ENCODE peak calls at places on chromosomes 6 and 20, in four cellular contexts. N is endothelial cell, U is HTR-8/SVneo, J is lower lobe of right lung. F is an unnamed sample.
A peak's percentile ranks its signal among the peaks of the same experiment; 100 is the strongest.

GRCh38 chr20:44074252-44075151 is 112.5 kb downstream of the JPH2 start:
- DNase-seq in N (no peak), U (no peak), J (no peak), F (peak; percentile 41)

GRCh38 chr6:52834481-52834880 is 6.1 kb downstream of the GSTA5 start:
- DNase-seq in N (no peak), U (no peak), J (no peak), F (no peak)

GRCh38 chr6:34813028-34813742 is 21.3 kb downstream of the BLTP3A start:
- DNase-seq in N (no peak), U (no peak), J (no peak), F (no peak)

GRCh38 chr6:24273471-24273870 is 84.4 kb downstream of the DCDC2 start:
- DNase-seq in N (no peak), U (peak; percentile 12), J (no peak), F (no peak)

GRCh38 chr6:139153876-139154275 is 19.0 kb downstream of the HECA start:
- DNase-seq in N (no peak), U (no peak), J (no peak), F (no peak)

GRCh38 chr6:9250852-9251251 is 815.5 kb upstream of the SLC35B3 start:
- DNase-seq in N (peak; percentile 53), U (peak; percentile 41), J (no peak), F (no peak)

GRCh38 chr6:151387581-151387980 is 3.8 kb downstream of the ZBTB2 start:
- DNase-seq in N (no peak), U (no peak), J (no peak), F (no peak)

GRCh38 chr6:169345198-169345597 is 91.6 kb upstream of the THBS2 start:
- DNase-seq in N (no peak), U (no peak), J (no peak), F (no peak)

GRCh38 chr20:53413188-53413631 is 180.4 kb downstream of the ZNF217 start:
- DNase-seq in N (peak; percentile 52), U (peak; percentile 42), J (peak; percentile 58), F (no peak)

GRCh38 chr6:123848347-123848746 is 44.7 kb downstream of the NKAIN2 start:
- DNase-seq in N (no peak), U (no peak), J (no peak), F (no peak)

GRCh38 chr6:151729829-151730495 is 77.5 kb upstream of the ESR1 start:
- DNase-seq in N (no peak), U (no peak), J (no peak), F (no peak)

GRCh38 chr6:4728949-4729348 is 47.3 kb upstream of the CDYL start:
- DNase-seq in N (no peak), U (no peak), J (no peak), F (no peak)

GRCh38 chr6:119738425-119738824 is 388.9 kb upstream of the MAN1A1 start:
- DNase-seq in N (no peak), U (no peak), J (no peak), F (no peak)

GRCh38 chr20:1622450-1622849 is 2.6 kb upstream of the SIRPB1 start:
- DNase-seq in N (no peak), U (no peak), J (no peak), F (no peak)

GRCh38 chr6:28488916-28489365 is 26.7 kb downstream of the GPX6 start:
- DNase-seq in N (peak; percentile 61), U (peak; percentile 28), J (no peak), F (no peak)

GRCh38 chr20:20241966-20242365 is 125.9 kb upstream of the INSM1 start:
- DNase-seq in N (no peak), U (no peak), J (no peak), F (no peak)

GRCh38 chr20:48761023-48761785 is 66.6 kb downstream of the PREX1 start:
- DNase-seq in N (no peak), U (no peak), J (peak; percentile 75), F (peak; percentile 46)